ENCODE peak calls at places on chromosomes 11 and 22, in nine cellular contexts. F is colonic mucosa, Q is upper lobe of left lung, V is esophagus muscularis mucosa, B is GM12878, Z is tibial nerve, S is AG04450, X is lower lobe of right lung, N is astrocyte of the cerebellum. R is an unnamed sample.

GRCh38 chr11:35324183-35324582 is 95.2 kb downstream of the SLC1A2 start:
- DNase-seq in F (no peak), Q (no peak), V (no peak), B (no peak), Z (no peak), S (no peak), X (no peak), N (no peak), R (no peak)

GRCh38 chr22:26846645-26847044 is 189.3 kb downstream of the MIAT start:
- DNase-seq in F (no peak), Q (no peak), V (no peak), B (no peak), Z (no peak), S (no peak), X (no peak), N (no peak), R (no peak)

GRCh38 chr11:10076458-10077141 is 217.4 kb downstream of the SBF2 start:
- DNase-seq in F (peak), Q (no peak), V (no peak), B (no peak), Z (no peak), S (no peak), X (no peak), N (peak), R (peak)

GRCh38 chr22:34429314-34429713 is 509.0 kb upstream of the LARGE1 start:
- DNase-seq in F (no peak), Q (no peak), V (no peak), B (no peak), Z (no peak), S (no peak), X (no peak), N (no peak), R (no peak)

GRCh38 chr11:133821776-133822175 is 23.5 kb downstream of the SPATA19 start:
- DNase-seq in F (peak), Q (no peak), V (no peak), B (no peak), Z (no peak), S (no peak), X (no peak), N (no peak), R (peak)

GRCh38 chr11:28231475-28231874 is 123.3 kb downstream of the METTL15 start:
- DNase-seq in F (no peak), Q (no peak), V (no peak), B (no peak), Z (no peak), S (peak), X (no peak), N (no peak), R (no peak)

GRCh38 chr22:17300926-17301325 is 68.3 kb upstream of the CECR2 start:
- DNase-seq in F (no peak), Q (no peak), V (no peak), B (no peak), Z (no peak), S (no peak), X (no peak), N (no peak), R (no peak)

GRCh38 chr11:27452147-27452546 is 20.4 kb downstream of the LGR4 start:
- DNase-seq in F (no peak), Q (no peak), V (no peak), B (no peak), Z (no peak), S (no peak), X (no peak), N (no peak), R (no peak)

GRCh38 chr11:64868904-64869570 is 9.4 kb downstream of the EHD1 start:
- DNase-seq in F (no peak), Q (peak), V (no peak), B (no peak), Z (no peak), S (peak), X (no peak), N (peak), R (no peak)

GRCh38 chr11:118618991-118619375 is 11.6 kb downstream of the PHLDB1 start:
- DNase-seq in F (no peak), Q (no peak), V (no peak), B (no peak), Z (peak), S (no peak), X (peak), N (peak), R (no peak)

GRCh38 chr11:13216019-13217006 is 61.3 kb upstream of the BMAL1 start:
- DNase-seq in F (no peak), Q (peak), V (no peak), B (no peak), Z (no peak), S (peak), X (no peak), N (peak), R (no peak)

GRCh38 chr11:45964911-45965389 is 42.5 kb downstream of the LARGE2 start:
- DNase-seq in F (peak), Q (no peak), V (no peak), B (peak), Z (no peak), S (peak), X (no peak), N (peak), R (peak)

GRCh38 chr11:63871962-63872832 is 33.3 kb downstream of the MARK2 start:
- DNase-seq in F (peak), Q (no peak), V (peak), B (peak), Z (peak), S (peak), X (peak), N (peak), R (peak)

GRCh38 chr11:2890466-2891241 is 5.1 kb upstream of the CDKN1C start:
- DNase-seq in F (peak), Q (peak), V (no peak), B (no peak), Z (peak), S (no peak), X (peak), N (no peak), R (no peak)
- TF ChIP-seq CTCF in F (no peak), Q (no peak), V (no peak), B (no peak), Z (no peak), S (no peak), X (no peak), N (no peak), R (no peak)

DNA sequence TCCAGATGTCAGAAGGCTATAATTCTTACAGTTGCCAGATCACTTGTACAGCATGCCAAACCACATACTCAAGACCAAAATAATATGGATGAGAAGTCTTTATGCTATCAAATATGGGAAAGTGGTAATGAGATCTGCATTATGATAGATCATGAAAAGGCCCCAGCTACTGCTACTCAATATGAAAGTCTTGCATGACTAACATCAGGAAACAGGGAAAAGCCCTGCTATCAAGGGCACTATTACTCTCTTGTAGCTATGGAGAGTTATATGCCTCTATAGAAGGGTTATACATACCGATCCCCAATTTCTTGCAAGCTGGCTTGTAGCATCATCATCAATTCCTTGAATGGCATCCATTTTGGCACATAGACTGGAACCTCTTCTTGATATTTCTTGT is 30.2 kb upstream of the TMPRSS5 start:
- DNase-seq in F (no peak), Q (no peak), V (no peak), B (no peak), Z (no peak), S (no peak), X (no peak), N (no peak), R (no peak)
- TF ChIP-seq CTCF in F (no peak), Q (no peak), V (no peak), B (no peak), Z (no peak), S (no peak), X (no peak), N (no peak), R (no peak)

GRCh38 chr11:132576706-132577105 is 955.6 kb downstream of the OPCML start:
- DNase-seq in F (no peak), Q (no peak), V (peak), B (no peak), Z (no peak), S (peak), X (no peak), N (peak), R (no peak)
- TF ChIP-seq CTCF in F (no peak), Q (no peak), V (no peak), B (no peak), Z (no peak), S (no peak), X (no peak), N (no peak), R (no peak)

GRCh38 chr22:41516462-41516861 is 27.8 kb downstream of the POLR3H start:
- DNase-seq in F (no peak), Q (no peak), V (no peak), B (no peak), Z (no peak), S (no peak), X (no peak), N (no peak), R (no peak)

GRCh38 chr22:41513391-41513790 is 30.9 kb downstream of the POLR3H start:
- DNase-seq in F (no peak), Q (no peak), V (no peak), B (no peak), Z (no peak), S (no peak), X (no peak), N (no peak), R (no peak)

GRCh38 chr22:41521166-41521565 is 23.1 kb downstream of the POLR3H start:
- DNase-seq in F (no peak), Q (no peak), V (no peak), B (no peak), Z (no peak), S (no peak), X (no peak), N (no peak), R (no peak)

GRCh38 chr22:41517172-41518047 is 26.9 kb downstream of the POLR3H start:
- DNase-seq in F (peak), Q (no peak), V (peak), B (no peak), Z (peak), S (no peak), X (no peak), N (no peak), R (peak)

DNA sequence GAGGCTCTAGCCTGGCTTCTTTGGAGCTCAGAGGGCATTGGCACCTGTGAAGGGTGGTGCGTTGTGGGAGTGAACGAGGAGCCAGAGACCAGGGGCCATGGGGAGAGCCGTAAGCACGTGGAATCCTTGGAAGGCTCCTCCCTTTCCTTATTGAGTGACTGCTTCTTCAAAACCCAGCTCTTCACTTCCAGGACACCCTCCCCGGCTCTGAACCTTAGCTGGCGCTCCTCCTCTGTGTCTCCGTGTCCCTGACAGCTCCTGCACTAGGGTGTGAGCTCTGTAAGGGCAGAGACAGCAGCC is 26.3 kb downstream of the POLR3H start:
- DNase-seq in F (no peak), Q (no peak), V (no peak), B (no peak), Z (no peak), S (no peak), X (no peak), N (no peak), R (no peak)
- TF ChIP-seq CTCF in F (no peak), Q (no peak), V (no peak), B (no peak), Z (no peak), S (no peak), X (no peak), N (no peak), R (no peak)

GRCh38 chr11:1916132-1916985 is 3.1 kb upstream of the TNNT3 start:
- DNase-seq in F (no peak), Q (peak), V (no peak), B (peak), Z (peak), S (no peak), X (no peak), N (no peak), R (peak)

GRCh38 chr11:1918436-1919315 is 827 bp upstream of the TNNT3 start:
- DNase-seq in F (no peak), Q (peak), V (no peak), B (no peak), Z (no peak), S (no peak), X (no peak), N (no peak), R (peak)

GRCh38 chr11:1919428-1920127 is at the start of gene TNNT3:
- DNase-seq in F (no peak), Q (peak), V (no peak), B (no peak), Z (no peak), S (no peak), X (no peak), N (no peak), R (peak)

GRCh38 chr11:1916986-1917522 is 2.4 kb upstream of the TNNT3 start:
- DNase-seq in F (no peak), Q (peak), V (no peak), B (no peak), Z (peak), S (no peak), X (no peak), N (no peak), R (peak)

GRCh38 chr11:1917523-1918435 is 1.7 kb upstream of the TNNT3 start:
- DNase-seq in F (no peak), Q (peak), V (no peak), B (no peak), Z (no peak), S (no peak), X (no peak), N (no peak), R (peak)
- TF ChIP-seq CTCF in F (peak), Q (peak), V (peak), B (peak), Z (peak), S (peak), X (peak), N (peak), R (peak)